ENCODE peak calls at places on chromosomes 13 and 19, in four cellular contexts. N is vagina, S is dorsolateral prefrontal cortex, D is A549. A is an unnamed sample.

GRCh38 chr19:56116606-56117005 is 4.5 kb downstream of the ZNF787 start:
- DNase-seq in S (no peak), N (no peak), D (no peak), A (no peak)

GRCh38 chr13:94063096-94063495 is 416.4 kb downstream of the DCT start:
- DNase-seq in D (no peak), N (no peak), S (no peak), A (no peak)

GRCh38 chr19:5057860-5058259 is 88.9 kb downstream of the KDM4B start:
- DNase-seq in S (no peak), D (peak), N (no peak), A (no peak)

GRCh38 chr13:98509271-98510155 is 67.4 kb downstream of the STK24 start:
- DNase-seq in D (peak), S (no peak), N (no peak), A (peak)

GRCh38 chr19:41409288-41409687 is 11.7 kb downstream of the BCKDHA start:
- DNase-seq in S (no peak), N (no peak), D (peak), A (peak)

GRCh38 chr19:35329323-35329722 is 336 bp downstream of the CD22 start:
- DNase-seq in S (no peak), N (no peak), D (no peak), A (no peak)

GRCh38 chr19:29277107-29277506 is 64.2 kb upstream of the UQCRFS1 start:
- DNase-seq in S (no peak), D (no peak), N (no peak), A (no peak)

GRCh38 chr13:90447735-90448103 is 899.8 kb upstream of the MIR17HG start:
- DNase-seq in D (no peak), N (no peak), S (no peak), A (no peak)

GRCh38 chr13:45807520-45808099 is 43.9 kb downstream of the SIAH3 start:
- DNase-seq in N (no peak), D (peak), S (peak), A (peak)

GRCh38 chr13:46675016-46675415 is 121.9 kb downstream of the ESD start:
- DNase-seq in D (no peak), N (no peak), S (no peak), A (no peak)

GRCh38 chr19:8513687-8514504 is at the start of gene ZNF414:
- DNase-seq in N (no peak), S (peak), D (peak), A (peak)

GRCh38 chr13:99237981-99238662 is 20.1 kb downstream of the GPR18 start:
- DNase-seq in S (no peak), N (no peak), D (no peak), A (no peak)

GRCh38 chr19:50646074-50646807 is 3.0 kb upstream of the C19orf81 start:
- DNase-seq in S (no peak), N (no peak), D (peak), A (peak)

GRCh38 chr13:49450105-49450819 is 6.2 kb downstream of the SETDB2 start:
- DNase-seq in N (no peak), S (no peak), D (no peak), A (no peak)

GRCh38 chr19:13181747-13182388 is 31.7 kb downstream of the IER2 start:
- DNase-seq in N (no peak), S (peak), D (no peak), A (peak)

GRCh38 chr19:43634877-43635560 is 4.6 kb downstream of the CADM4 start:
- DNase-seq in N (no peak), D (no peak), S (peak), A (peak)

GRCh38 chr13:42524487-42525034 is 49.4 kb upstream of the TNFSF11 start:
- DNase-seq in N (no peak), D (no peak), S (no peak), A (peak)

GRCh38 chr19:41811036-41811435 is 14.6 kb downstream of the CEACAM3 start:
- DNase-seq in N (no peak), D (no peak), S (no peak), A (no peak)

DNA sequence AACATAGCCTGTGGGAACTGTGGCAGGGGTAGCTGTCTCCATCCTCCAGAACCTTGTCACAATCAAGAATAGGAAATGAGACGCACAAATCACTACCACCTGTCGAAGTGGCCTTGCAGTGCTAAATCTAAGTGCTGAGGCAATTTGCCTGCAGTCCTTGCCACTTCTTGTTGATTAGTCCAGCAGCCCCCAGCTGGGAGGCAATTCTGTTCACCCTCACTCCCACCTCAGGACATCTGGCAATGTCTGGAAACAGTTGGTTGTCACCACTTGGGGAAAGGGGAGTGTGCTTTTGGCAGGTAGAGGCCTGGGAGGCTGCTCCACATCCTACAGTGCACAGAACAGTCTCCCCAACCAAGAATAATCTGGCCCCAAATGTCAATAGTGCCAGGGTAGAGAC is 10.7 kb downstream of the RFX2 start:
- DNase-seq in S (no peak), N (no peak), D (no peak), A (no peak)
- H3K27ac ChIP-seq in S (no peak), N (peak), D (no peak), A (no peak)

GRCh38 chr13:100544866-100545683 is 43.5 kb downstream of the GGACT start:
- DNase-seq in D (no peak), S (no peak), N (no peak), A (no peak)
- H3K27ac ChIP-seq in D (no peak), S (no peak), N (peak), A (no peak)

GRCh38 chr13:33287142-33287882 is 1.8 kb upstream of the STARD13 start:
- DNase-seq in S (no peak), N (no peak), D (no peak), A (no peak)
- H3K27ac ChIP-seq in S (no peak), N (peak), D (no peak), A (no peak)

DNA sequence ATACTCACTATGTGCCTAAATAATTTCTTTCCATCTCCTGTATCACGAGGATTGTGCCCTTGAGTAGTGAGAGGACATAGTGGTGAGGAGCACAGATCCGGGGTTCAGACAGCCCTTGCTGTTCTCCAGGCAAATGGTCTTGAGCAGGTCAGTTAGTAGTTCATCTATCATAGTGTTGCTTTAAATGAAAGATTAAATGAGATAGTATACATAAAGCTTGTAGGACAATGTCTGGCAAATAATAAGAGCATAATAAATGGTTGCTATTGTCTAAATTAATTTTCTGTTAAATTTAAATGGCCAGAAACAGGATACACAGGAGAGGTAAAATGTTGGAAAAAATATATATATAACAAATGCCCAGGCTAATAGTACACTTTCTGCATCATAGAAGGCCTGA is 23.4 kb downstream of the FAM124A start:
- DNase-seq in N (no peak), S (no peak), D (no peak), A (no peak)
- H3K27ac ChIP-seq in N (no peak), S (peak), D (no peak), A (no peak)

GRCh38 chr13:110062777-110063442 is 244.0 kb downstream of the COL4A1 start:
- DNase-seq in N (no peak), D (no peak), S (no peak), A (no peak)
- H3K27ac ChIP-seq in N (no peak), D (no peak), S (no peak), A (peak)

A was measured in hepatocyte.